ENCODE peak calls at places on chromosomes 11 and 22, in nine cellular contexts. U is spleen, Z is transverse colon, J is A549, W is breast epithelium, R is adrenal gland, E is uterus, N is thyroid gland, I is right lobe of liver. G is an unnamed sample. For H3K4me1, the result is how much of the 10 kb centered on the place peaks cover.

GRCh38 chr11:135037828-135038227 is 625.8 kb upstream of the B3GAT1 start:
- DNase-seq in U (no peak), Z (no peak), J (no peak), W (no peak), R (no peak), E (no peak), N (no peak), I (no peak), G (no peak)

GRCh38 chr11:10413268-10413667 is 41.8 kb upstream of the AMPD3 start:
- DNase-seq in U (peak), Z (peak), J (no peak), W (no peak), R (no peak), E (no peak), N (no peak), I (no peak), G (no peak)

GRCh38 chr22:40322061-40322460 is 24.2 kb upstream of the ADSL start:
- DNase-seq in U (no peak), Z (no peak), J (no peak), W (no peak), R (no peak), E (no peak), N (no peak), I (no peak), G (no peak)

GRCh38 chr11:128835741-128836410 is 31.2 kb downstream of the KCNJ1 start:
- DNase-seq in U (no peak), Z (no peak), J (no peak), W (no peak), R (peak), E (no peak), N (peak), I (peak), G (no peak)

GRCh38 chr11:64619811-64620285 is 28.8 kb downstream of the SLC22A12 start:
- DNase-seq in U (no peak), Z (peak), J (no peak), W (no peak), R (peak), E (peak), N (peak), I (peak), G (no peak)

GRCh38 chr22:26321469-26321913 is 107.6 kb upstream of the ASPHD2 start:
- DNase-seq in U (no peak), Z (no peak), J (no peak), W (no peak), R (no peak), E (no peak), N (no peak), I (no peak), G (no peak)

GRCh38 chr22:23754220-23754919 is at the start of gene VPREB3:
- DNase-seq in U (peak), Z (no peak), J (no peak), W (no peak), R (no peak), E (no peak), N (no peak), I (no peak), G (no peak)

GRCh38 chr11:112042961-112043304 is 17.7 kb downstream of the DLAT start:
- DNase-seq in U (no peak), Z (no peak), J (no peak), W (no peak), R (no peak), E (no peak), N (no peak), I (no peak), G (no peak)

GRCh38 chr11:47330002-47330911 is 22.2 kb downstream of the MYBPC3 start:
- DNase-seq in U (peak), Z (no peak), J (no peak), W (no peak), R (peak), E (no peak), N (peak), I (no peak), G (no peak)

GRCh38 chr11:45021692-45022130 is 71.0 kb upstream of the TP53I11 start:
- DNase-seq in U (no peak), Z (peak), J (no peak), W (peak), R (peak), E (peak), N (peak), I (no peak), G (no peak)

GRCh38 chr11:108670381-108670930 is 5.6 kb downstream of the DDX10 start:
- DNase-seq in U (no peak), Z (no peak), J (no peak), W (no peak), R (no peak), E (no peak), N (no peak), I (no peak), G (no peak)

GRCh38 chr11:67486481-67487195 is 3.8 kb downstream of the AIP start:
- DNase-seq in U (no peak), Z (peak), J (no peak), W (no peak), R (no peak), E (no peak), N (no peak), I (no peak), G (no peak)
- TF ChIP-seq POLR2A in U (no peak), Z (no peak), J (no peak), W (no peak), R (no peak), E (no peak), N (no peak), I (no peak), G (no peak)

DNA sequence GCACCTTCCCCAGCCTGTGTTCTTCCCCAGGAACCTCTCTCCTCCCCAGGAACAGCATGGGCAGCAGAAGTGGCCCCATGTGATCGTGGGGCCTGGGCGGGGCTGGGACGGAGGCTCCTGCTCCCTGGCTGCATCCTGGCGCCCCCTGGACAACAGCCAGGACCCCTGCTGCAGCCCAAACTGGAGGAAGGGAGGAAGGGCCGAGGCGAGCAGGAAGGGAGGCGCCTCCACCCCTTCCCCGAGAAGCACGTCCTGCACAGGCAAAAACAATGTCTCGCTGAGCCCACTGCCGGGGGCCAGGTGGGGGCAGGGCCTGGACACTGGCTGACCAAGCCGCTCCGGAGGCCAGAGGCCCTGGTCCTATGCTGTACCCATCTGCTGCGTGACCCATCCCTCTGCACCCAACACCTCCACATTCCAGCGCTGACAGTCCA is 15.0 kb upstream of the MFNG start:
- DNase-seq in U (no peak), Z (peak), J (no peak), W (no peak), R (no peak), E (no peak), N (peak), I (peak), G (no peak)
- H3K4me1 ChIP-seq in U (half or more), Z (half or more), J (half or more), W (under half), R (under half), E (under half), N (under half), I (half or more), G (under half)

DNA sequence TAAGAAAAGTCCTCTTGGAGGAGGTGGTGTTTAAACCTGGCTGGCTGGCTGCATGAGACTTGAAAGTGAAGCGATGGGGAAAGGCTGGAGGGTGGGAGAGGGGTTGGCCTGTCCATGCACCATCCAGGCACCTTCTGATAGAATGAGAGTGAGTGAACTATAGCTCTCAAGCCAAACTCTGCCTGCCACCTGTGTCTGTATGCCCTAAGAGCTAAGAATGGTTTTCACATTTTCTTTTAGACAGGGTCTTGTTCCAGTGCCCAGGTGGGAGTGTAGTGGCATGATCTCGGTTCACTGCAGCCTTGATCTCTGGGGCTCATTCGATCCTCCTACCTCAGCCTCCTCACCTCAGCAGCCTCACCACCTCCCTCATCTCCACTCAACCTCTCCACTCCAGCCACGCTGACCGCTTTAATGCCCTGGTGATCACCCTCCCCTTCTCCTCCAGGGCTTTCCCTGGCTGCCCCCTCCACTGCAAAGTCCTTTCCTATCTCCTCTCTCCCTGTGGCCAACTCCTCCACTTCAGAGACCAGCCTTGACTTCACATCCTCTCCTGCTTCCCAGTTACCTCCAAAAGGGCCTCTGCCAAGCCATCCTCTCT is 38.3 kb upstream of the DKK3 start:
- DNase-seq in U (no peak), Z (no peak), J (no peak), W (no peak), R (no peak), E (no peak), N (no peak), I (no peak), G (no peak)
- TF ChIP-seq POLR2A in U (no peak), Z (no peak), J (no peak), W (no peak), R (no peak), E (no peak), N (no peak), I (no peak), G (no peak)

DNA sequence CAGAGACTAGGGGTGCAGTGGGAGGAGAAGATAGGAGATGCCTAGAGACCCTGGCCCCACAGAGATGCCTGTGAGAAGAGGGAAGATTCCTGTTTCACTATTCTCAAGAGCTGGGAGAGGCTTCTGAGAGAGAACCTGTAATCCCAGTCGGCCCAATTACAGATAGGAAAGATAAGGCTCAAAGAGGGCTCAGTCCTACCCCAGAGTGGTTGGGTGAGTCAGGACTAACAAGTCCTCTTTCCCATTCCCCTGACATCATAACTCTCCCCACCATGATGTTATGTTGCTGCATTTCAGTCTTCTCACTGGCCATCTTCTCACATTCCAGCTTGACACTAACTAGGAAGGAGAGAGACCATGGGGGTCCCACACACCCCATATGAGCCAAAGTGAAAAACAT is 17.9 kb downstream of the ARHGEF12 start:
- DNase-seq in U (no peak), Z (no peak), J (no peak), W (no peak), R (no peak), E (no peak), N (no peak), I (no peak), G (no peak)
- H3K4me1 ChIP-seq in U (under half), Z (under half), J (under half), W (under half), R (under half), E (under half), N (under half), I (under half), G (under half)

GRCh38 chr22:27681037-27681436 is 120.5 kb downstream of the MN1 start:
- DNase-seq in U (no peak), Z (no peak), J (no peak), W (no peak), R (no peak), E (no peak), N (no peak), I (no peak), G (no peak)
- TF ChIP-seq POLR2A in U (no peak), Z (no peak), J (no peak), W (no peak), R (no peak), E (no peak), N (no peak), I (no peak), G (no peak)

DNA sequence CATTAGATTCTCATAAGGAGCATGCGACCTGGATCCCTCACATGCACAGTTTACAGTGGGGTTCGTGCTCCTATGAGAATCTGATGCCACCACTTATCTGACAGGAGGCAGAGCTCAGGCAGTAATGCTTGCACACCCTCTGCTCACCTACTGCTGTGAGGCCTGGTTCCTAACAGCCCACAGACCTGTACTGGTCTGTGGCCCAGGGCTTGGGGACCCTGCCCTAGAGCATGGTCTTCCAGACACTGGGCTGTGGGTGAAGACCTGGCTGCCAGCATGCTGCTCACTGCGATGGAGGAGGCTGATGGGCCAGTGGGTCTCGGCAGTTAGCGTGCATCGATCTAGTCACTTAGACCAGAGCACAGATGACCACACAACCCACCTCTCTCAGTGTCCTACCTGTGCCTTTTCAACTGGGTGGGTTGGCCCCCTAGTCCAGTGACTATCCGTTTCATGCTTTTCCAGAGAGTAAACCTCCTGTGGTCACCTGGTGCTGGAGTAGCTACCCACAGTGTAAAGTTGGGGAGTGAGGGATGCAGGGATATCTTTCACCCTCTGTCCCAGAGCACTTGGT is 21.1 kb downstream of the MED15 start:
- DNase-seq in U (no peak), Z (no peak), J (no peak), W (no peak), R (no peak), E (no peak), N (no peak), I (no peak), G (no peak)
- H3K4me1 ChIP-seq in U (half or more), Z (under half), J (half or more), W (under half), R (half or more), E (under half), N (half or more), I (under half), G (half or more)

DNA sequence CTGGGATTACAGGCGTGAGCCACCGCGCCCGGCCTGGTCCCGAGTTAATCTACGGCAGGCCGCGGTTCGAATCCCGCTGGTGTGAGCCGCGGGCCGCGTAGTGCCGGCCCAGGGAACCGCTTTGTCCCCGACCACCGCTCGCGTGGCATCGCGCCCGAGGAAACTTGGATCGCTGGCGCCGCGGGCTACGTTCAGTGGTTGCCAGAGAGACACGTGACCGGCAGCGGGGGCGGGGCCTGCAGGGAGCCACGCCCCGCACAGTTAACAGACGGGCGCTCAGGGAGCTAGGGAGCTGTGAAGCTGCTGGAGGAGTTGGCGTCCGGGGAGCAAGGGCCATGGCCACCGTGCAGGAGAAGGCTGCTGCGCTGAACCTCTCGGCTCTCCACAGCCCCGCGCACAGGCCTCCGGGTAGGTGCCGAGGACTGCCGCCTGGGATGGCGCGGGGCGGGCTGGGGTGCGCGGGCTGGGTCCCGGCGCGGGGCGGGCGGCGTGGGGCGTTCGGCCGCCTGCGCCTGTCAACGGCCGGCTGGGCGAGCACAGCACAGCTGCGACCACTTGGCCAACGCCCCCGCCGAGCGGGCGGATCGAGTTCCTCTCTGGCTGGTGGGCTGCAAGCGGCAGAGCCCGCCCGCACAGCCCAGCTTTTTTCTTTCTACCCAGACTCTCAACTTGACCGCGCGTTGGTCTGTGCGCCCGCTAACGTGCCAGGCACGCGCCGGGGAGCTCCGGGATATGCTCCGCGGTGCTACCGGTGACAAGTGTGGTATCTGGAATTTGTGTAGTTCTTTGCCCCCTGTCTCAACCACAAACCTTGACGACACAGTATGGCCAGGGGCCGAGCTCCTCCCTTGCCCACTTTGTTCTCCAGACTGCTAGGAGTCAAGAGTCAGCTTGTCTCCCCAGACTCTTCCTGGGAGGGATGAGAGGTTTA is at the start of gene DEPDC7:
- DNase-seq in U (peak), Z (peak), J (peak), W (peak), R (peak), E (peak), N (peak), I (peak), G (no peak)
- TF ChIP-seq POLR2A in U (no peak), Z (no peak), J (peak), W (no peak), R (no peak), E (no peak), N (peak), I (peak), G (no peak)

GRCh38 chr22:28978158-28978557 is 83.5 kb downstream of the C22orf31 start:
- DNase-seq in U (no peak), Z (no peak), J (peak), W (no peak), R (peak), E (peak), N (no peak), I (peak), G (no peak)

GRCh38 chr22:28977050-28977449 is 84.6 kb downstream of the C22orf31 start:
- DNase-seq in U (no peak), Z (no peak), J (no peak), W (no peak), R (no peak), E (no peak), N (no peak), I (no peak), G (no peak)

GRCh38 chr22:28978863-28979799 is 82.5 kb downstream of the C22orf31 start:
- DNase-seq in U (no peak), Z (no peak), J (no peak), W (no peak), R (no peak), E (no peak), N (no peak), I (no peak), G (no peak)

GRCh38 chr22:28977481-28977971 is 84.1 kb downstream of the C22orf31 start:
- DNase-seq in U (no peak), Z (no peak), J (no peak), W (no peak), R (no peak), E (no peak), N (no peak), I (no peak), G (no peak)

DNA sequence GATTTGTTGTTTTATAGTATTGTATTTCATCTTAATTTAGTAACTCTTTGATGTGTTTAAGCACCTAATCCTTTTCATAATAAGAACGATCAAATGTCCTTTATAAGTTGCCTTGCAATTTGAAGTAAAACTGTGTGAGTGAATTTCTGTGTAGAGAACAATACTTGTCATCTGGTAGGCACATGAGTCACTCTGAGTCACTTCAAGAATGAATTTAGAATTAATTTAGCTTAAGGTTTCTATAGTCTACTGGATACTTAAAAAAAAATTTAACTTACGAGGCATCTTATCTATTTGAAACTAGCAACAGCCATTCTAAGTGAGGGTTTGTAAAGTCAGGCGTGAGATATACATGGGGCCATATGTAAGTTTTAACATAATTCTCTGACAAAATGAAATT is 85.0 kb downstream of the C22orf31 start:
- DNase-seq in U (no peak), Z (no peak), J (no peak), W (no peak), R (no peak), E (no peak), N (no peak), I (no peak), G (no peak)
- H3K4me1 ChIP-seq in U (under half), Z (under half), J (half or more), W (under half), R (under half), E (under half), N (under half), I (under half), G (under half)